ENCODE peak calls at places on chromosomes 16 and 17, in eight cellular contexts. D is heart right ventricle; Q is left ventricle myocardium inferior; F is CD4-positive, alpha-beta memory T cell; P is OCI-LY7; R is fibroblast of lung; B is heart left ventricle; I is psoas muscle. J is an unnamed sample.

GRCh38 chr17:40598021-40598927 is 33.0 kb upstream of the CCR7 start:
- DNase-seq in D (no peak), Q (no peak), F (no peak), P (no peak), R (no peak), B (no peak), I (no peak), J (no peak)

GRCh38 chr17:28527181-28527681 is 21.1 kb downstream of the FOXN1 start:
- DNase-seq in D (no peak), Q (no peak), F (no peak), P (no peak), R (no peak), B (no peak), I (no peak), J (no peak)

GRCh38 chr17:2782030-2782429 is 14.2 kb upstream of the RAP1GAP2 start:
- DNase-seq in D (no peak), Q (no peak), F (no peak), P (no peak), R (peak; percentile 59), B (no peak), I (no peak), J (no peak)

GRCh38 chr16:46961373-46962353 is 11.8 kb downstream of the DNAJA2 start:
- DNase-seq in D (no peak), Q (no peak), F (no peak), P (no peak), R (peak; percentile 32), B (no peak), I (no peak), J (no peak)

GRCh38 chr17:77153487-77153886 is 12.7 kb downstream of the SEC14L1 start:
- DNase-seq in D (no peak), Q (no peak), F (no peak), P (no peak), R (peak; percentile 30), B (no peak), I (peak; percentile 74), J (no peak)

GRCh38 chr16:78443780-78444422 is 344.4 kb downstream of the WWOX start:
- DNase-seq in D (no peak), Q (no peak), F (no peak), P (no peak), R (peak; percentile 4), B (no peak), I (no peak), J (no peak)

GRCh38 chr17:17816240-17816814 is 20.5 kb downstream of the SREBF1 start:
- DNase-seq in D (no peak), Q (no peak), F (no peak), P (no peak), R (no peak), B (no peak), I (no peak), J (no peak)

GRCh38 chr17:45896803-45897693 is 2.7 kb downstream of the MAPT start:
- DNase-seq in D (no peak), Q (no peak), F (no peak), P (no peak), R (no peak), B (no peak), I (no peak), J (no peak)

GRCh38 chr16:88430524-88431446 is 22.3 kb upstream of the ZFPM1 start:
- DNase-seq in D (peak; percentile 20), Q (peak; percentile 40), F (peak; percentile 22), P (no peak), R (peak; percentile 18), B (no peak), I (no peak), J (no peak)

GRCh38 chr17:12789075-12789975 is at the start of gene ARHGAP44:
- DNase-seq in D (peak; percentile 55), Q (peak; percentile 73), F (no peak), P (peak; percentile 72), R (peak; percentile 65), B (peak; percentile 62), I (peak; percentile 70), J (no peak)

GRCh38 chr16:72946474-72947194 is 101.3 kb downstream of the ZFHX3 start:
- DNase-seq in D (peak; percentile 65), Q (peak; percentile 42), F (no peak), P (no peak), R (peak; percentile 50), B (peak; percentile 58), I (no peak), J (no peak)

GRCh38 chr17:43983515-43984411 is 20.7 kb upstream of the NAGS start:
- DNase-seq in D (no peak), Q (no peak), F (no peak), P (no peak), R (no peak), B (no peak), I (peak; percentile 56), J (no peak)

GRCh38 chr17:8004899-8005298 is 2.5 kb downstream of the GUCY2D start:
- DNase-seq in D (no peak), Q (no peak), F (no peak), P (no peak), R (peak; percentile 90), B (no peak), I (no peak), J (no peak)

GRCh38 chr17:57207396-57207795 is 48.9 kb upstream of the MSI2 start:
- DNase-seq in D (no peak), Q (no peak), F (no peak), P (no peak), R (no peak), B (no peak), I (no peak), J (no peak)

GRCh38 chr17:28041844-28042656 is 427 bp upstream of the NLK start:
- DNase-seq in D (no peak), Q (no peak), F (no peak), P (no peak), R (peak; percentile 51), B (no peak), I (no peak), J (no peak)

GRCh38 chr17:19248923-19249574 is 11.9 kb downstream of the EPN2 start:
- DNase-seq in D (peak; percentile 37), Q (peak; percentile 47), F (no peak), P (no peak), R (peak; percentile 95), B (peak; percentile 52), I (no peak), J (no peak)

GRCh38 chr16:9534759-9535158 is 443.3 kb downstream of the HAPSTR1 start:
- DNase-seq in D (no peak), Q (no peak), F (no peak), P (no peak), R (no peak), B (no peak), I (no peak), J (no peak)

GRCh38 chr16:85526132-85526731 is 86.9 kb upstream of the GSE1 start:
- DNase-seq in D (no peak), Q (no peak), F (no peak), P (no peak), R (peak; percentile 43), B (no peak), I (no peak), J (no peak)

GRCh38 chr17:9241774-9242496 is 220.6 kb downstream of the NTN1 start:
- DNase-seq in D (peak; percentile 26), Q (peak; percentile 31), F (no peak), P (no peak), R (no peak), B (no peak), I (no peak), J (no peak)

DNA sequence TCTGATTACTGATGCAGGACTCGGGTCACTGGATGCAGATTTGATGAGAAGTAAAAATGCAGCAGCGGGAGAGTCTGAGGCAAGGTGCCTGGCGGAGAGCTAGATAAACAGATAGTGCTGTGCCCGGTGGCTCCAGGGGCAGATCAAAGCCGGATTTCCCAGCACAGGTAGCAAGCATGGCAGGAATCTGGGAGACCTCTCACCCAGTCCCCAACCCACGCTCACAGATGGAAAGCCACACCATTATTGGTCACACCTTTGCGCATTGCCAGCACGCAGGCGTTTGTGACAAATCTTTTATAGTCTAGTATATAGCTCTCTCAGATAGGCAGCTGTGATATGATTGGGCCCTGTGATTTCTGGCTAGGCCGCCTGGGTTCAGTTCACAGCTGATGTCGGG is 42.2 kb upstream of the NFAT5 start:
- DNase-seq in D (no peak), Q (no peak), F (no peak), P (no peak), R (no peak), B (no peak), I (no peak), J (no peak)
- H3K4me1 ChIP-seq in D (no peaks in the 10 kb centered on the region), Q (no peaks in the 10 kb centered on the region), F (no peaks in the 10 kb centered on the region), P (peaks cover 6% of the 10 kb centered on the region), R (no peaks in the 10 kb centered on the region), B (no peaks in the 10 kb centered on the region), I (no peaks in the 10 kb centered on the region), J (no peaks in the 10 kb centered on the region)

DNA sequence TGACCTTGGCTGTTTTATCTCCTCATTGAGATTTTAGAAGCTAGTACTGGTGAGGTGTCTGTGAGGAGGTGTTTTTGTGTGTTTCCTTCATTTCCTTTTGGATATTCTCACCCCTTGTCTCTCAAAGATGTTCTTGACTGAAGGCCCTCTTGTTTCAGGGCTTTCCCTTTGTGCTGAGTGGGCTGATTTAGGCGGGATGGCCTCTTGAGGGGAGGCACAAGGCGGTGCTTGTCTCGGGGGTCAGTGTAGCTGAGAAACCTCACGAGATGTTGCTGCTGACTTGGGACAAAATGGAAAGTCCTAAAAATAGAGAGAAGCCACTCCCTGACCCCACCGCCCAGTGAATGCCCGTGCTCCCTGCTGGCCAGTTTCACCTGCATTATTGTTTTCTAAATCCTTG is 14.2 kb downstream of the CRAMP1 start:
- DNase-seq in D (no peak), Q (no peak), F (no peak), P (no peak), R (no peak), B (no peak), I (no peak), J (no peak)
- H3K36me3 ChIP-seq in D (no peaks in the 10 kb centered on the region), Q (peaks cover 49% of the 10 kb centered on the region), F (peaks cover 15% of the 10 kb centered on the region), P (peaks cover 59% of the 10 kb centered on the region), R (peaks cover 9% of the 10 kb centered on the region), B (peaks cover 80% of the 10 kb centered on the region), I (no peaks in the 10 kb centered on the region), J (peaks cover 36% of the 10 kb centered on the region)

GRCh38 chr17:81385320-81386111 is 9.7 kb upstream of the BAHCC1 start:
- DNase-seq in D (no peak), Q (no peak), F (no peak), P (no peak), R (peak; percentile 5), B (no peak), I (peak; percentile 58), J (no peak)
- H3K27ac ChIP-seq in D (peak overlapping the region; percentile 96), Q (peak overlapping the region; percentile 97), F (no peak overlapping the region), P (no peak overlapping the region), R (no peak overlapping the region), B (peak overlapping the region; percentile 95), I (peak overlapping the region; percentile 99), J (no peak overlapping the region)

DNA sequence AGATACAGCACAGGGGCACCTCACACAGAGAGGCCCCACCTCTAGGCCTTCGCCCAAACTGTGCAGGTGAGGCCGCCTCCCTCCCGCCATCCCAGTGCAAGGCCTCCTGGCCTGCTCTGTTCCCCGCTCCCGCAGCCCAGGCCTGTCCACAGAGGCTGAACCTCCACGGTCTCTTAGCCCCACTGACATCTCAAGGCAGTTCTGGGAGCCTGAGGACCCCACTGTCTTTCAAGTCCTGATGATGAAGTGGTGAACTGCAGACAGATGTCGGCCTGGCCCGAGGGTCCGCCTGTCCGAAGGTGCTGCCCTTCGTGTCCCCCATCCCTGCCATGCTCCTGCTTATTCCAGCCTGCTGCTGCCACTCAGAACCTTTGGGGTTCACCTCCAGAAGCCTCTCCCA is 32.3 kb downstream of the ENGASE start:
- DNase-seq in D (no peak), Q (no peak), F (no peak), P (no peak), R (no peak), B (no peak), I (no peak), J (no peak)
- H3K4me1 ChIP-seq in D (no peaks in the 10 kb centered on the region), Q (no peaks in the 10 kb centered on the region), F (no peaks in the 10 kb centered on the region), P (no peaks in the 10 kb centered on the region), R (no peaks in the 10 kb centered on the region), B (no peaks in the 10 kb centered on the region), I (no peaks in the 10 kb centered on the region), J (no peaks in the 10 kb centered on the region)

GRCh38 chr16:53492499-53492898 is 10.5 kb downstream of the AKTIP start:
- DNase-seq in D (no peak), Q (no peak), F (no peak), P (no peak), R (no peak), B (no peak), I (no peak), J (no peak)
- H3K36me3 ChIP-seq in D (peaks cover 4% of the 10 kb centered on the region), Q (peaks cover 91% of the 10 kb centered on the region), F (peaks cover 71% of the 10 kb centered on the region), P (peaks cover 94% of the 10 kb centered on the region), R (peaks cover 5% of the 10 kb centered on the region), B (peaks cover 99% of the 10 kb centered on the region), I (peaks cover 19% of the 10 kb centered on the region), J (peaks cover 59% of the 10 kb centered on the region)

J was measured in effector memory CD4-positive, alpha-beta T cell.